ENCODE peak calls at places on chromosomes 12 and 14, in seven cellular contexts. F is activated naive CD8-positive, alpha-beta T cell treated with anti-CD3 and anti-CD28 coated beads for 36 hours; I is NCI-H774; Q is NCI-H1092; U is left cardiac atrium; S is stimulated activated naive B cell treated with anti-CD40 and anti-IgM and Interleukin-4, amounts not matched to agents 10 μg/mL and 1 μg/mL and 100 μg/mL, for 72 hours; X is HTR-8/SVneo. C is an unnamed sample.
A peak's percentile ranks its signal among the peaks of the same experiment; 100 is the strongest.

GRCh38 chr12:46264057-46264456 is 4.8 kb downstream of the SLC38A1 start:
- DNase-seq in X (no peak), U (no peak), F (no peak), I (no peak), S (no peak), Q (no peak), C (no peak)

GRCh38 chr12:115872919-115873357 is 404.6 kb downstream of the MED13L start:
- DNase-seq in I (peak; percentile 94), U (no peak), S (no peak), Q (no peak), X (no peak), F (no peak), C (no peak)

GRCh38 chr14:24063263-24063836 is 8.0 kb upstream of the CPNE6 start:
- DNase-seq in I (no peak), U (no peak), S (no peak), Q (no peak), F (no peak), X (no peak), C (no peak)

GRCh38 chr12:131536337-131536736 is 174.6 kb upstream of the SFSWAP start:
- DNase-seq in I (no peak), U (no peak), F (peak; percentile 31), X (no peak), S (no peak), Q (no peak), C (no peak)

GRCh38 chr12:91651728-91652127 is 469.1 kb upstream of the DCN start:
- DNase-seq in S (no peak), X (no peak), U (no peak), Q (no peak), I (no peak), F (no peak), C (no peak)

GRCh38 chr14:85867450-85867849 is 337.5 kb downstream of the FLRT2 start:
- DNase-seq in X (no peak), Q (no peak), S (no peak), I (no peak), U (no peak), F (no peak), C (no peak)

GRCh38 chr14:24136684-24137528 is 912 bp downstream of the PSME1 start:
- DNase-seq in S (no peak), X (no peak), U (no peak), Q (no peak), F (no peak), I (no peak), C (no peak)

GRCh38 chr12:1805441-1806081 is 14.8 kb upstream of the LRTM2 start:
- DNase-seq in S (no peak), I (no peak), U (no peak), X (no peak), Q (no peak), F (no peak), C (no peak)

GRCh38 chr12:22527999-22528398 is 16.3 kb downstream of the C2CD5 start:
- DNase-seq in I (no peak), Q (no peak), S (no peak), X (peak; percentile 74), U (no peak), F (no peak), C (no peak)